ENCODE peak calls at places on chromosomes 1 and 21, in nine cellular contexts. One of them, this sample, is unnamed.

GRCh38 chr1:67211589-67212563 is 45.6 kb downstream of the IL23R start:
- DNase-seq in heart left ventricle: no peak
- DNase-seq in adrenal gland: peak; percentile 34
- DNase-seq in vagina: no peak
- DNase-seq in tibial nerve: peak; percentile 21
- DNase-seq in right lobe of liver: no peak
- DNase-seq in ovary: no peak
- DNase-seq in prostate gland: no peak
- DNase-seq in IMR-90: peak; percentile 34
- DNase-seq in this sample: peak; percentile 42

GRCh38 chr1:231612393-231613089 is 14.0 kb upstream of the DISC1 start:
- DNase-seq in heart left ventricle: no peak
- DNase-seq in tibial nerve: no peak
- DNase-seq in ovary: no peak
- DNase-seq in right lobe of liver: no peak
- DNase-seq in adrenal gland: no peak
- DNase-seq in prostate gland: no peak
- DNase-seq in vagina: no peak
- DNase-seq in IMR-90: no peak
- DNase-seq in this sample: peak; percentile 19

GRCh38 chr1:184669400-184669799 is 85.3 kb downstream of the EDEM3 start:
- DNase-seq in heart left ventricle: no peak
- DNase-seq in prostate gland: no peak
- DNase-seq in right lobe of liver: no peak
- DNase-seq in IMR-90: no peak
- DNase-seq in tibial nerve: no peak
- DNase-seq in adrenal gland: no peak
- DNase-seq in vagina: no peak
- DNase-seq in ovary: no peak
- DNase-seq in this sample: no peak

GRCh38 chr1:229066591-229066990 is 204.3 kb upstream of the RAB4A start:
- DNase-seq in adrenal gland: no peak
- DNase-seq in tibial nerve: no peak
- DNase-seq in prostate gland: no peak
- DNase-seq in right lobe of liver: no peak
- DNase-seq in IMR-90: no peak
- DNase-seq in heart left ventricle: no peak
- DNase-seq in ovary: no peak
- DNase-seq in vagina: no peak
- DNase-seq in this sample: no peak

GRCh38 chr1:183310753-183311465 is 107.3 kb downstream of the NMNAT2 start:
- DNase-seq in prostate gland: no peak
- DNase-seq in vagina: no peak
- DNase-seq in heart left ventricle: no peak
- DNase-seq in ovary: no peak
- DNase-seq in tibial nerve: no peak
- DNase-seq in adrenal gland: no peak
- DNase-seq in IMR-90: no peak
- DNase-seq in right lobe of liver: no peak
- DNase-seq in this sample: peak; percentile 75

GRCh38 chr1:205232122-205232820 is 4.5 kb downstream of the TMCC2 start:
- DNase-seq in vagina: no peak
- DNase-seq in right lobe of liver: no peak
- DNase-seq in tibial nerve: no peak
- DNase-seq in prostate gland: no peak
- DNase-seq in adrenal gland: no peak
- DNase-seq in IMR-90: no peak
- DNase-seq in ovary: no peak
- DNase-seq in heart left ventricle: no peak
- DNase-seq in this sample: no peak

GRCh38 chr1:115650961-115651360 is 9.2 kb downstream of the VANGL1 start:
- DNase-seq in right lobe of liver: no peak
- DNase-seq in heart left ventricle: no peak
- DNase-seq in IMR-90: no peak
- DNase-seq in adrenal gland: no peak
- DNase-seq in vagina: no peak
- DNase-seq in tibial nerve: no peak
- DNase-seq in prostate gland: no peak
- DNase-seq in ovary: no peak
- DNase-seq in this sample: no peak

GRCh38 chr1:159879977-159880376 is 17.5 kb upstream of the VSIG8 start:
- DNase-seq in right lobe of liver: no peak
- DNase-seq in vagina: no peak
- DNase-seq in tibial nerve: no peak
- DNase-seq in adrenal gland: no peak
- DNase-seq in IMR-90: peak; percentile 87
- DNase-seq in heart left ventricle: no peak
- DNase-seq in prostate gland: no peak
- DNase-seq in ovary: no peak
- DNase-seq in this sample: no peak

GRCh38 chr1:1371354-1371740 is 3.7 kb downstream of the AURKAIP1 start:
- DNase-seq in prostate gland: no peak
- DNase-seq in tibial nerve: no peak
- DNase-seq in ovary: no peak
- DNase-seq in right lobe of liver: no peak
- DNase-seq in IMR-90: no peak
- DNase-seq in heart left ventricle: no peak
- DNase-seq in adrenal gland: no peak
- DNase-seq in vagina: no peak
- DNase-seq in this sample: no peak

GRCh38 chr1:180925471-180926051 is 12.9 kb downstream of the KIAA1614 start:
- DNase-seq in IMR-90: no peak
- DNase-seq in right lobe of liver: no peak
- DNase-seq in heart left ventricle: no peak
- DNase-seq in vagina: no peak
- DNase-seq in adrenal gland: no peak
- DNase-seq in prostate gland: no peak
- DNase-seq in ovary: no peak
- DNase-seq in tibial nerve: no peak
- DNase-seq in this sample: no peak

GRCh38 chr1:10586125-10586524 is 111.4 kb downstream of the PEX14 start:
- DNase-seq in prostate gland: no peak
- DNase-seq in vagina: no peak
- DNase-seq in tibial nerve: no peak
- DNase-seq in ovary: no peak
- DNase-seq in right lobe of liver: no peak
- DNase-seq in heart left ventricle: no peak
- DNase-seq in IMR-90: no peak
- DNase-seq in adrenal gland: no peak
- DNase-seq in this sample: no peak

GRCh38 chr1:966603-967295 is 467 bp downstream of the PLEKHN1 start:
- DNase-seq in prostate gland: peak; percentile 71
- DNase-seq in heart left ventricle: peak; percentile 69
- DNase-seq in right lobe of liver: peak; percentile 76
- DNase-seq in IMR-90: peak; percentile 50
- DNase-seq in ovary: no peak
- DNase-seq in vagina: no peak
- DNase-seq in tibial nerve: peak; percentile 41
- DNase-seq in adrenal gland: peak; percentile 76
- DNase-seq in this sample: peak; percentile 78

GRCh38 chr1:244988521-244988920 is 124.2 kb upstream of the HNRNPU start:
- DNase-seq in vagina: no peak
- DNase-seq in prostate gland: no peak
- DNase-seq in ovary: no peak
- DNase-seq in tibial nerve: no peak
- DNase-seq in right lobe of liver: no peak
- DNase-seq in adrenal gland: no peak
- DNase-seq in IMR-90: peak; percentile 34
- DNase-seq in heart left ventricle: no peak
- DNase-seq in this sample: no peak

GRCh38 chr1:42767510-42767924 is 468 bp downstream of the C1orf50 start:
- DNase-seq in adrenal gland: no peak
- DNase-seq in tibial nerve: no peak
- DNase-seq in prostate gland: no peak
- DNase-seq in right lobe of liver: no peak
- DNase-seq in IMR-90: no peak
- DNase-seq in ovary: no peak
- DNase-seq in heart left ventricle: no peak
- DNase-seq in vagina: no peak
- DNase-seq in this sample: no peak

GRCh38 chr1:41661428-41662060 is 177.1 kb upstream of the EDN2 start:
- DNase-seq in prostate gland: peak; percentile 15
- DNase-seq in right lobe of liver: no peak
- DNase-seq in adrenal gland: no peak
- DNase-seq in tibial nerve: no peak
- DNase-seq in heart left ventricle: no peak
- DNase-seq in IMR-90: no peak
- DNase-seq in ovary: peak; percentile 24
- DNase-seq in vagina: no peak
- DNase-seq in this sample: no peak

GRCh38 chr1:86596891-86597290 is 50.0 kb downstream of the CLCA4 start:
- DNase-seq in tibial nerve: no peak
- DNase-seq in heart left ventricle: no peak
- DNase-seq in prostate gland: no peak
- DNase-seq in right lobe of liver: no peak
- DNase-seq in vagina: no peak
- DNase-seq in ovary: no peak
- DNase-seq in IMR-90: no peak
- DNase-seq in adrenal gland: no peak
- DNase-seq in this sample: no peak

GRCh38 chr1:202184750-202185460 is 8.7 kb upstream of the LGR6 start:
- DNase-seq in right lobe of liver: peak; percentile 76
- DNase-seq in prostate gland: peak; percentile 69
- DNase-seq in ovary: peak; percentile 80
- DNase-seq in adrenal gland: peak; percentile 89
- DNase-seq in vagina: no peak
- DNase-seq in tibial nerve: peak; percentile 75
- DNase-seq in IMR-90: peak; percentile 83
- DNase-seq in heart left ventricle: peak; percentile 67
- DNase-seq in this sample: peak; percentile 81

GRCh38 chr1:37817481-37817880 is 9.5 kb upstream of the YRDC start:
- DNase-seq in prostate gland: no peak
- DNase-seq in right lobe of liver: peak; percentile 78
- DNase-seq in vagina: no peak
- DNase-seq in adrenal gland: peak; percentile 67
- DNase-seq in ovary: peak; percentile 69
- DNase-seq in tibial nerve: no peak
- DNase-seq in heart left ventricle: no peak
- DNase-seq in IMR-90: peak; percentile 40
- DNase-seq in this sample: peak; percentile 78

GRCh38 chr21:29449306-29449940 is 150.7 kb downstream of the BACH1 start:
- DNase-seq in right lobe of liver: no peak
- DNase-seq in IMR-90: no peak
- DNase-seq in vagina: no peak
- DNase-seq in adrenal gland: no peak
- DNase-seq in heart left ventricle: no peak
- DNase-seq in tibial nerve: no peak
- DNase-seq in ovary: no peak
- DNase-seq in prostate gland: no peak
- DNase-seq in this sample: no peak

GRCh38 chr1:236081546-236082227 is 16.8 kb upstream of the NID1 start:
- DNase-seq in IMR-90: no peak
- DNase-seq in prostate gland: no peak
- DNase-seq in heart left ventricle: no peak
- DNase-seq in vagina: no peak
- DNase-seq in adrenal gland: no peak
- DNase-seq in right lobe of liver: no peak
- DNase-seq in ovary: no peak
- DNase-seq in tibial nerve: no peak
- DNase-seq in this sample: no peak
- H3K27ac ChIP-seq in IMR-90: no peak overlapping the region
- H3K27ac ChIP-seq in prostate gland: no peak overlapping the region
- H3K27ac ChIP-seq in heart left ventricle: no peak overlapping the region
- H3K27ac ChIP-seq in vagina: no peak overlapping the region
- H3K27ac ChIP-seq in adrenal gland: no peak overlapping the region
- H3K27ac ChIP-seq in right lobe of liver: no peak overlapping the region
- H3K27ac ChIP-seq in ovary: no peak overlapping the region
- H3K27ac ChIP-seq in tibial nerve: no peak overlapping the region
- H3K27ac ChIP-seq in this sample: no peak overlapping the region

GRCh38 chr1:224329842-224330753 is at the start of gene NVL:
- DNase-seq in IMR-90: peak; percentile 86
- DNase-seq in vagina: no peak
- DNase-seq in right lobe of liver: peak; percentile 89
- DNase-seq in tibial nerve: peak; percentile 66
- DNase-seq in heart left ventricle: peak; percentile 85
- DNase-seq in adrenal gland: peak; percentile 85
- DNase-seq in ovary: peak; percentile 80
- DNase-seq in prostate gland: peak; percentile 89
- DNase-seq in this sample: peak; percentile 80
- TF ChIP-seq POLR2A in IMR-90: peak; percentile 58
- TF ChIP-seq POLR2A in vagina: no peak
- TF ChIP-seq POLR2A in right lobe of liver: peak; percentile 59
- TF ChIP-seq POLR2A in tibial nerve: peak; percentile 18
- TF ChIP-seq POLR2A in heart left ventricle: no peak
- TF ChIP-seq POLR2A in adrenal gland: peak; percentile 42
- TF ChIP-seq POLR2A in ovary: no peak
- TF ChIP-seq POLR2A in prostate gland: peak; percentile 20
- TF ChIP-seq POLR2A in this sample: no peak

GRCh38 chr1:18946550-18947381 is 9.7 kb downstream of the IFFO2 start:
- DNase-seq in heart left ventricle: no peak
- DNase-seq in vagina: no peak
- DNase-seq in right lobe of liver: no peak
- DNase-seq in tibial nerve: no peak
- DNase-seq in IMR-90: no peak
- DNase-seq in adrenal gland: no peak
- DNase-seq in ovary: no peak
- DNase-seq in prostate gland: no peak
- DNase-seq in this sample: no peak
- H3K27ac ChIP-seq in heart left ventricle: peak overlapping the region; percentile 95
- H3K27ac ChIP-seq in vagina: peak overlapping the region; percentile 89
- H3K27ac ChIP-seq in right lobe of liver: no peak overlapping the region
- H3K27ac ChIP-seq in tibial nerve: peak overlapping the region; percentile 90
- H3K27ac ChIP-seq in IMR-90: peak overlapping the region; percentile 10
- H3K27ac ChIP-seq in adrenal gland: peak overlapping the region; percentile 96
- H3K27ac ChIP-seq in ovary: no peak overlapping the region
- H3K27ac ChIP-seq in prostate gland: peak overlapping the region; percentile 17
- H3K27ac ChIP-seq in this sample: peak overlapping the region; percentile 55

GRCh38 chr1:197146108-197147095 is at the start of gene ASPM:
- DNase-seq in vagina: no peak
- DNase-seq in ovary: peak; percentile 93
- DNase-seq in prostate gland: peak; percentile 93
- DNase-seq in IMR-90: peak; percentile 93
- DNase-seq in adrenal gland: peak; percentile 96
- DNase-seq in right lobe of liver: peak; percentile 97
- DNase-seq in tibial nerve: peak; percentile 91
- DNase-seq in heart left ventricle: peak; percentile 94
- DNase-seq in this sample: peak; percentile 90
- TF ChIP-seq POLR2A in vagina: no peak
- TF ChIP-seq POLR2A in ovary: no peak
- TF ChIP-seq POLR2A in prostate gland: no peak
- TF ChIP-seq POLR2A in IMR-90: no peak
- TF ChIP-seq POLR2A in adrenal gland: no peak
- TF ChIP-seq POLR2A in right lobe of liver: no peak
- TF ChIP-seq POLR2A in tibial nerve: no peak
- TF ChIP-seq POLR2A in heart left ventricle: no peak
- TF ChIP-seq POLR2A in this sample: no peak

GRCh38 chr1:152309955-152310354 is 15.1 kb downstream of the FLG start:
- DNase-seq in IMR-90: no peak
- DNase-seq in adrenal gland: no peak
- DNase-seq in ovary: no peak
- DNase-seq in prostate gland: no peak
- DNase-seq in vagina: no peak
- DNase-seq in heart left ventricle: no peak
- DNase-seq in tibial nerve: no peak
- DNase-seq in right lobe of liver: no peak
- DNase-seq in this sample: peak; percentile 4
- H3K27ac ChIP-seq in IMR-90: no peak overlapping the region
- H3K27ac ChIP-seq in adrenal gland: no peak overlapping the region
- H3K27ac ChIP-seq in ovary: no peak overlapping the region
- H3K27ac ChIP-seq in prostate gland: no peak overlapping the region
- H3K27ac ChIP-seq in vagina: no peak overlapping the region
- H3K27ac ChIP-seq in heart left ventricle: no peak overlapping the region
- H3K27ac ChIP-seq in tibial nerve: no peak overlapping the region
- H3K27ac ChIP-seq in right lobe of liver: no peak overlapping the region
- H3K27ac ChIP-seq in this sample: no peak overlapping the region

This sample was measured in body of pancreas.